ENCODE peak calls at places on chromosomes 11 and 22, in five cellular contexts. I is Karpas-422, L is SJCRH30, O is A673, X is pancreas. D is an unnamed sample. For H3K4me1 and H3K27me3, the result is how much of the 10 kb centered on the place peaks cover.

GRCh38 chr22:35510951-35511350 is 29.7 kb upstream of the RASD2 start:
- DNase-seq in L (no peak), I (no peak), X (no peak), O (no peak), D (no peak)

GRCh38 chr11:10460611-10461275 is 5.7 kb downstream of the AMPD3 start:
- DNase-seq in O (no peak), X (no peak), L (no peak), I (no peak), D (no peak)

GRCh38 chr11:61163714-61164609 is 2.7 kb upstream of the VPS37C start:
- DNase-seq in I (no peak), L (no peak), X (no peak), O (no peak), D (no peak)

GRCh38 chr22:29503811-29504372 is 23.9 kb downstream of the NEFH start:
- DNase-seq in X (no peak), L (no peak), I (no peak), O (peak), D (no peak)

GRCh38 chr11:57499413-57499982 is 16.0 kb downstream of the SLC43A1 start:
- DNase-seq in X (peak), L (peak), I (peak), O (peak), D (peak)

GRCh38 chr11:27485930-27486773 is 13.6 kb upstream of the LGR4 start:
- DNase-seq in L (peak), I (peak), X (no peak), O (peak), D (no peak)

GRCh38 chr11:72766152-72766902 is 14.1 kb upstream of the ARAP1 start:
- DNase-seq in L (no peak), O (no peak), X (no peak), I (no peak), D (no peak)

GRCh38 chr22:24112188-24112587 is 69.1 kb upstream of the SUSD2 start:
- DNase-seq in I (no peak), O (no peak), L (no peak), X (no peak), D (peak)

GRCh38 chr11:29093416-29093815 is 923.4 kb downstream of the KCNA4 start:
- DNase-seq in X (no peak), O (no peak), I (no peak), L (no peak), D (no peak)

DNA sequence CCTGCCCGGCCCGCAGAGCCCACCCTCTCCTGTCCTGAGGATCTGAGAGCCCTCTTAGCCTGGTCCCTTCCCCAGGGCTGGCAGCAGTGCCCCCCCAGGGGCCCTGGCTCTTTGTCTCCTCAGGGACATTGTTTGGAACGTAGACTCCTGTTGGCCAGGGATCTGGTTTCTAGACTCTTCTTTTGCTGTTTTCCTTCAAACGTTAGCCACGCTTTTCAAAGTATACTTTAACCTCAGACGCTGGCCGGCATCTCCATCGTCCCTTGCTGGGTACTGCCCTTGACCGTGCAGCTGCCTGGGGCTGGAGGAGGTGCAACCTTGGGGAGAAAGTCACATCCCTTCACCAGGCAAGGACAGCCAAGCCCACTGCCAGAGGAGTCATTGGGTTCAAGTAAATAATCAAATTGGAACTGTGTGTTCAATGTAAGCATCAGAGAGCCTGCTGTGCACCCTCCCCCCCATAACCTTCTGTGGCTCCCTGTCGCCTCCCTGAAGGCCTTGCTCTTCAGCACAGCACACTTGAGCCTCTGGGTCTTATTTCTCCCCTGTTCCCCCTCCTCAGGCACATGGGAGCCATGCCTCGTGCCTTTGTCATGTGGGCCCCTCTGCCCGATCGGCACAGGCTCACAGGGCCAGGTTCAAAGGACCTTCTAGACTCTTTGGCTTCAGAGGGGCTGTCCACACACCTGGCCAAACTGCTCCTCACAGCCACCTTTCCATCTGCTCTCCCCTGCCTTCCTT is 21.8 kb upstream of the WNT7B start:
- DNase-seq in O (no peak), X (peak), I (no peak), L (no peak), D (no peak)
- H3K4me1 ChIP-seq in O (under half), X (under half), I (under half), L (half or more), D (under half)

GRCh38 chr11:111417766-111418435 is 38.8 kb upstream of the POU2AF1 start:
- DNase-seq in X (no peak), O (no peak), L (peak), I (peak), D (no peak)
- H3K27me3 ChIP-seq in X (under half), O (under half), L (under half), I (under half), D (under half)

DNA sequence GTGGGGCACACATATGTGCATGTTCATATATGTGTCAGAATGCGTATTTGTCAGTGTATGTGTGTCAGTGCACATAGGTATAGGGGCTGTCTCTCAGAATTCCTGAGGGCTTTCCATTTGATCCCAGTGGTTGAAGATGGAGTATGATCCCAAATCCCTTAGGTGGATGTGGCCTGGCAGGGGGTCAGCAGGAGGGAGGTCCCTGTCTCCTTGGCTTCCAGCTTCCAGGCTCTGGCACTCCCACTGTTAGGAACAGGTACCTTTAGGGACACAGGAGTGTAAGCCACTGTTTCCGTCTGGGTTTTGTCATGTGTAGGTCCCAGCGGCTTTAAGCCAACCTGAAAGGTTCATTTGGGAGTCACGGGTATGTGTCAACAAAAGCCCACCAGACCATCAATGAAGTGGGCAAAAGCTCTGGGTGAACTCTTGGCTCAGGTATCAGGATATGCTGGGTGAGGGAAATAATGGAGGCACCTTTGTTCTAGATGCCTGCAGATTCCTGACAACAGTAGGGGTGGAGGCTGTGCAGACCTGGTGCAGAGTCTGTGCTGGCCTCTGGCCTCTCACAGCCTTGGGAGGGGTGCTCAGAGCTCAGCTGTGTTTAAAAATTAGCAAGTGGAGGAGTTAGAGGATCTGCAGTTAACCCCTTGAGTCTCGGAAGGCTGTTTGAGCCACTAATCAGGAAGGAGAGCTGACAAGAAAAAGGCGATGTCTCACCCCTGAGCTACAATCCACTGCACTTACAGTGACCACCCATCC is 9.0 kb downstream of the KCNQ1OT1 start:
- DNase-seq in O (no peak), X (no peak), L (no peak), I (no peak), D (no peak)
- H3K4me1 ChIP-seq in O (under half), X (under half), L (under half), I (half or more), D (under half)

GRCh38 chr11:117585631-117586030 is 211.4 kb downstream of the DSCAML1 start:
- DNase-seq in O (no peak), X (no peak), I (no peak), L (no peak), D (no peak)
- H3K27me3 ChIP-seq in O (under half), X (under half), I (under half), L (under half), D (half or more)